ENCODE peak calls at places on chromosomes 7 and 10, in ten cellular contexts. H is activated CD8-positive, alpha-beta T cell treated with anti-CD3 and anti-CD28 coated beads for 36 hours; R is pancreas; X is aorta; O is uterus; E is substantia nigra; V is AG20443; C is nucleus accumbens; N is mammary epithelial cell; Q is posterior cingulate gyrus. W is an unnamed sample.

GRCh38 chr10:24642921-24643678 is 80.6 kb downstream of the ARHGAP21 start:
- DNase-seq in E (no peak), O (no peak), R (no peak), C (no peak), V (peak), N (peak), Q (no peak), H (no peak), X (no peak), W (no peak)

GRCh38 chr10:112332509-112333228 is 41.2 kb upstream of the ACSL5 start:
- DNase-seq in O (no peak), N (no peak), R (peak), E (no peak), V (no peak), X (no peak), H (peak), C (no peak), Q (no peak), W (no peak)

GRCh38 chr10:71486465-71487114 is 89.9 kb downstream of the CDH23 start:
- DNase-seq in E (peak), Q (peak), N (peak), R (no peak), X (no peak), C (no peak), V (peak), H (peak), O (no peak), W (peak)

GRCh38 chr7:158355456-158356065 is 232.1 kb downstream of the PTPRN2 start:
- DNase-seq in X (peak), O (peak), N (no peak), E (no peak), R (peak), Q (no peak), H (no peak), C (no peak), V (no peak), W (no peak)

GRCh38 chr10:47033541-47034270 is 122.5 kb downstream of the PTPN20 start:
- DNase-seq in H (no peak), R (peak), E (no peak), V (no peak), O (peak), X (peak), N (no peak), Q (no peak), C (no peak), W (no peak)

GRCh38 chr10:124185074-124185473 is 91.7 kb upstream of the CHST15 start:
- DNase-seq in Q (no peak), C (no peak), O (no peak), E (no peak), X (no peak), V (no peak), R (no peak), H (no peak), N (peak), W (no peak)

GRCh38 chr7:26376208-26376917 is 84.7 kb downstream of the SNX10 start:
- DNase-seq in O (no peak), Q (peak), R (peak), X (peak), H (peak), N (no peak), E (peak), C (no peak), V (peak), W (peak)

GRCh38 chr10:110969183-110969582 is 49.8 kb downstream of the SHOC2 start:
- DNase-seq in Q (no peak), R (no peak), E (no peak), O (no peak), H (no peak), V (no peak), X (no peak), C (no peak), N (no peak), W (no peak)

GRCh38 chr7:147653456-147653855 is 937.1 kb upstream of the C7orf33 start:
- DNase-seq in C (no peak), E (no peak), H (no peak), R (no peak), V (no peak), Q (no peak), N (no peak), O (no peak), X (no peak), W (no peak)

GRCh38 chr7:39733881-39734571 is 110.7 kb downstream of the RALA start:
- DNase-seq in X (no peak), O (no peak), V (peak), R (no peak), H (peak), N (peak), E (no peak), C (no peak), Q (no peak), W (no peak)

GRCh38 chr7:12765431-12766100 is 78.1 kb downstream of the ARL4A start:
- DNase-seq in R (no peak), Q (no peak), N (no peak), V (peak), H (no peak), E (no peak), O (no peak), X (no peak), C (no peak), W (no peak)

GRCh38 chr7:74412603-74413002 is 41.1 kb upstream of the GTF2IRD1 start:
- DNase-seq in V (no peak), C (no peak), R (no peak), H (no peak), Q (no peak), N (no peak), X (no peak), O (no peak), E (no peak), W (no peak)

GRCh38 chr7:37643876-37644275 is 39.7 kb upstream of the GPR141 start:
- DNase-seq in E (no peak), O (no peak), N (no peak), Q (no peak), H (no peak), V (no peak), R (no peak), C (no peak), X (no peak), W (no peak)

GRCh38 chr10:68188835-68189234 is 43.1 kb downstream of the ATOH7 start:
- DNase-seq in O (no peak), Q (no peak), V (no peak), N (no peak), X (no peak), C (no peak), R (no peak), H (no peak), E (no peak), W (no peak)

GRCh38 chr10:14889318-14889717 is 10.7 kb downstream of the SUV39H2 start:
- DNase-seq in H (no peak), E (no peak), O (no peak), V (no peak), C (no peak), X (no peak), Q (no peak), N (no peak), R (no peak), W (no peak)

GRCh38 chr10:46224414-46224682 is 62.4 kb upstream of the ANTXRL start:
- DNase-seq in R (no peak), H (no peak), Q (no peak), X (no peak), N (no peak), V (no peak), O (no peak), C (no peak), E (no peak), W (no peak)